ENCODE peak calls at places on chromosomes 2 and 18, in six cellular contexts. One of them, this sample, is unnamed.

GRCh38 chr2:69054431-69054830 is 41.5 kb downstream of the ANTXR1 start:
- DNase-seq in NCI-H1930: no peak
- DNase-seq in cardiac fibroblast: no peak
- DNase-seq in SK-MEL-5: no peak
- DNase-seq in T-helper 1 cell: no peak
- DNase-seq in effector memory CD4-positive, alpha-beta T cell: no peak
- DNase-seq in this sample: peak

GRCh38 chr2:197294260-197294659 is 16.3 kb downstream of the ANKRD44 start:
- DNase-seq in NCI-H1930: no peak
- DNase-seq in cardiac fibroblast: no peak
- DNase-seq in SK-MEL-5: peak
- DNase-seq in T-helper 1 cell: no peak
- DNase-seq in effector memory CD4-positive, alpha-beta T cell: no peak
- DNase-seq in this sample: no peak

GRCh38 chr2:219002395-219003266 is 9.4 kb upstream of the CRYBA2 start:
- DNase-seq in NCI-H1930: peak
- DNase-seq in cardiac fibroblast: peak
- DNase-seq in SK-MEL-5: peak
- DNase-seq in T-helper 1 cell: no peak
- DNase-seq in effector memory CD4-positive, alpha-beta T cell: peak
- DNase-seq in this sample: peak

GRCh38 chr2:213766465-213766891 is 482.2 kb downstream of the SPAG16 start:
- DNase-seq in NCI-H1930: no peak
- DNase-seq in cardiac fibroblast: peak
- DNase-seq in SK-MEL-5: no peak
- DNase-seq in T-helper 1 cell: no peak
- DNase-seq in effector memory CD4-positive, alpha-beta T cell: no peak
- DNase-seq in this sample: no peak

GRCh38 chr2:230759481-230760191 is 47.0 kb downstream of the CAB39 start:
- DNase-seq in NCI-H1930: no peak
- DNase-seq in cardiac fibroblast: no peak
- DNase-seq in SK-MEL-5: no peak
- DNase-seq in T-helper 1 cell: no peak
- DNase-seq in effector memory CD4-positive, alpha-beta T cell: no peak
- DNase-seq in this sample: no peak

GRCh38 chr2:3523551-3524041 is 4.3 kb upstream of the ADI1 start:
- DNase-seq in NCI-H1930: no peak
- DNase-seq in cardiac fibroblast: peak
- DNase-seq in SK-MEL-5: no peak
- DNase-seq in T-helper 1 cell: no peak
- DNase-seq in effector memory CD4-positive, alpha-beta T cell: no peak
- DNase-seq in this sample: peak

GRCh38 chr2:37191747-37192146 is 3.3 kb upstream of the SULT6B1 start:
- DNase-seq in NCI-H1930: no peak
- DNase-seq in cardiac fibroblast: no peak
- DNase-seq in SK-MEL-5: no peak
- DNase-seq in T-helper 1 cell: no peak
- DNase-seq in effector memory CD4-positive, alpha-beta T cell: no peak
- DNase-seq in this sample: no peak

GRCh38 chr2:8633186-8633734 is 48.6 kb upstream of the ID2 start:
- DNase-seq in NCI-H1930: no peak
- DNase-seq in cardiac fibroblast: no peak
- DNase-seq in SK-MEL-5: no peak
- DNase-seq in T-helper 1 cell: no peak
- DNase-seq in effector memory CD4-positive, alpha-beta T cell: no peak
- DNase-seq in this sample: no peak

GRCh38 chr18:23617412-23618009 is 31.2 kb upstream of the NPC1 start:
- DNase-seq in NCI-H1930: no peak
- DNase-seq in cardiac fibroblast: no peak
- DNase-seq in SK-MEL-5: no peak
- DNase-seq in T-helper 1 cell: no peak
- DNase-seq in effector memory CD4-positive, alpha-beta T cell: no peak
- DNase-seq in this sample: no peak

GRCh38 chr2:152546230-152546837 is 170.9 kb downstream of the PRPF40A start:
- DNase-seq in NCI-H1930: no peak
- DNase-seq in cardiac fibroblast: no peak
- DNase-seq in SK-MEL-5: no peak
- DNase-seq in T-helper 1 cell: no peak
- DNase-seq in effector memory CD4-positive, alpha-beta T cell: no peak
- DNase-seq in this sample: no peak

GRCh38 chr2:196200557-196200956 is 29.2 kb upstream of the STK17B start:
- DNase-seq in NCI-H1930: no peak
- DNase-seq in cardiac fibroblast: no peak
- DNase-seq in SK-MEL-5: no peak
- DNase-seq in T-helper 1 cell: no peak
- DNase-seq in effector memory CD4-positive, alpha-beta T cell: no peak
- DNase-seq in this sample: no peak

GRCh38 chr2:100554788-100555407 is 7.9 kb upstream of the PDCL3 start:
- DNase-seq in NCI-H1930: no peak
- DNase-seq in cardiac fibroblast: no peak
- DNase-seq in SK-MEL-5: no peak
- DNase-seq in T-helper 1 cell: no peak
- DNase-seq in effector memory CD4-positive, alpha-beta T cell: no peak
- DNase-seq in this sample: no peak

GRCh38 chr2:232300894-232301387 is 77.6 kb upstream of the ALPP start:
- DNase-seq in NCI-H1930: peak
- DNase-seq in cardiac fibroblast: peak
- DNase-seq in SK-MEL-5: no peak
- DNase-seq in T-helper 1 cell: no peak
- DNase-seq in effector memory CD4-positive, alpha-beta T cell: no peak
- DNase-seq in this sample: no peak

This sample was measured in fibroblast of mammary gland.